ENCODE peak calls at places on chromosomes 12 and 14, in ten cellular contexts. One of them, this sample, is unnamed.

GRCh38 chr12:115632323-115632722 is 645.2 kb downstream of the MED13L start:
- DNase-seq in body of pancreas: no peak
- DNase-seq in IMR-90: peak; percentile 28
- DNase-seq in tibial nerve: no peak
- DNase-seq in ovary: no peak
- DNase-seq in tibial artery: no peak
- DNase-seq in upper lobe of left lung: no peak
- DNase-seq in pancreas: no peak
- DNase-seq in psoas muscle: no peak
- DNase-seq in neuronal stem cell: no peak
- DNase-seq in this sample: no peak

GRCh38 chr12:37672655-37673260 is 643.8 kb upstream of the ALG10B start:
- DNase-seq in tibial artery: no peak
- DNase-seq in ovary: no peak
- DNase-seq in pancreas: no peak
- DNase-seq in tibial nerve: no peak
- DNase-seq in body of pancreas: no peak
- DNase-seq in IMR-90: no peak
- DNase-seq in psoas muscle: no peak
- DNase-seq in upper lobe of left lung: no peak
- DNase-seq in neuronal stem cell: no peak
- DNase-seq in this sample: no peak

GRCh38 chr14:49975799-49976198 is 82.9 kb downstream of the ARF6 start:
- DNase-seq in upper lobe of left lung: no peak
- DNase-seq in tibial nerve: no peak
- DNase-seq in neuronal stem cell: no peak
- DNase-seq in ovary: no peak
- DNase-seq in body of pancreas: no peak
- DNase-seq in IMR-90: no peak
- DNase-seq in tibial artery: no peak
- DNase-seq in pancreas: no peak
- DNase-seq in psoas muscle: no peak
- DNase-seq in this sample: no peak

GRCh38 chr14:54102051-54102456 is 145.4 kb upstream of the BMP4 start:
- DNase-seq in psoas muscle: no peak
- DNase-seq in upper lobe of left lung: no peak
- DNase-seq in tibial nerve: no peak
- DNase-seq in pancreas: no peak
- DNase-seq in IMR-90: no peak
- DNase-seq in body of pancreas: no peak
- DNase-seq in neuronal stem cell: no peak
- DNase-seq in ovary: no peak
- DNase-seq in tibial artery: no peak
- DNase-seq in this sample: no peak

GRCh38 chr14:20332386-20332945 is 613 bp downstream of the CCNB1IP1 start:
- DNase-seq in tibial artery: no peak
- DNase-seq in pancreas: peak; percentile 26
- DNase-seq in upper lobe of left lung: no peak
- DNase-seq in tibial nerve: no peak
- DNase-seq in neuronal stem cell: no peak
- DNase-seq in psoas muscle: no peak
- DNase-seq in IMR-90: no peak
- DNase-seq in body of pancreas: peak; percentile 34
- DNase-seq in ovary: no peak
- DNase-seq in this sample: no peak

GRCh38 chr14:89417469-89418225 is 614 bp upstream of the FOXN3 start:
- DNase-seq in tibial artery: peak; percentile 63
- DNase-seq in body of pancreas: peak; percentile 57
- DNase-seq in upper lobe of left lung: no peak
- DNase-seq in tibial nerve: peak; percentile 59
- DNase-seq in ovary: peak; percentile 66
- DNase-seq in pancreas: peak; percentile 73
- DNase-seq in IMR-90: peak; percentile 33
- DNase-seq in psoas muscle: peak; percentile 81
- DNase-seq in neuronal stem cell: peak; percentile 42
- DNase-seq in this sample: peak; percentile 56

GRCh38 chr12:21773799-21774198 is 707 bp downstream of the KCNJ8 start:
- DNase-seq in neuronal stem cell: no peak
- DNase-seq in tibial nerve: no peak
- DNase-seq in psoas muscle: no peak
- DNase-seq in upper lobe of left lung: no peak
- DNase-seq in ovary: no peak
- DNase-seq in pancreas: peak; percentile 35
- DNase-seq in tibial artery: no peak
- DNase-seq in body of pancreas: no peak
- DNase-seq in IMR-90: peak; percentile 12
- DNase-seq in this sample: no peak

GRCh38 chr12:92604786-92605185 is 98.0 kb upstream of the PLEKHG7 start:
- DNase-seq in neuronal stem cell: no peak
- DNase-seq in ovary: no peak
- DNase-seq in body of pancreas: no peak
- DNase-seq in tibial nerve: no peak
- DNase-seq in IMR-90: no peak
- DNase-seq in tibial artery: no peak
- DNase-seq in pancreas: no peak
- DNase-seq in upper lobe of left lung: no peak
- DNase-seq in psoas muscle: no peak
- DNase-seq in this sample: no peak

GRCh38 chr12:3670083-3670620 is 82.8 kb downstream of the CRACR2A start:
- DNase-seq in psoas muscle: no peak
- DNase-seq in neuronal stem cell: no peak
- DNase-seq in pancreas: no peak
- DNase-seq in body of pancreas: no peak
- DNase-seq in tibial nerve: no peak
- DNase-seq in tibial artery: no peak
- DNase-seq in ovary: no peak
- DNase-seq in upper lobe of left lung: no peak
- DNase-seq in IMR-90: peak; percentile 51
- DNase-seq in this sample: no peak

GRCh38 chr14:32513571-32514009 is 184.5 kb downstream of the AKAP6 start:
- DNase-seq in neuronal stem cell: no peak
- DNase-seq in body of pancreas: no peak
- DNase-seq in tibial nerve: no peak
- DNase-seq in tibial artery: no peak
- DNase-seq in psoas muscle: no peak
- DNase-seq in pancreas: no peak
- DNase-seq in ovary: no peak
- DNase-seq in upper lobe of left lung: no peak
- DNase-seq in IMR-90: peak; percentile 15
- DNase-seq in this sample: no peak

GRCh38 chr12:58242803-58243628 is 301.6 kb downstream of the ATP23 start:
- DNase-seq in IMR-90: peak; percentile 40
- DNase-seq in body of pancreas: no peak
- DNase-seq in ovary: no peak
- DNase-seq in pancreas: no peak
- DNase-seq in neuronal stem cell: no peak
- DNase-seq in tibial artery: no peak
- DNase-seq in tibial nerve: no peak
- DNase-seq in upper lobe of left lung: no peak
- DNase-seq in psoas muscle: no peak
- DNase-seq in this sample: no peak

GRCh38 chr12:51891843-51892242 is 3.9 kb downstream of the ANKRD33 start:
- DNase-seq in tibial artery: no peak
- DNase-seq in neuronal stem cell: no peak
- DNase-seq in ovary: no peak
- DNase-seq in tibial nerve: no peak
- DNase-seq in pancreas: no peak
- DNase-seq in IMR-90: peak; percentile 31
- DNase-seq in body of pancreas: no peak
- DNase-seq in upper lobe of left lung: no peak
- DNase-seq in psoas muscle: no peak
- DNase-seq in this sample: no peak

DNA sequence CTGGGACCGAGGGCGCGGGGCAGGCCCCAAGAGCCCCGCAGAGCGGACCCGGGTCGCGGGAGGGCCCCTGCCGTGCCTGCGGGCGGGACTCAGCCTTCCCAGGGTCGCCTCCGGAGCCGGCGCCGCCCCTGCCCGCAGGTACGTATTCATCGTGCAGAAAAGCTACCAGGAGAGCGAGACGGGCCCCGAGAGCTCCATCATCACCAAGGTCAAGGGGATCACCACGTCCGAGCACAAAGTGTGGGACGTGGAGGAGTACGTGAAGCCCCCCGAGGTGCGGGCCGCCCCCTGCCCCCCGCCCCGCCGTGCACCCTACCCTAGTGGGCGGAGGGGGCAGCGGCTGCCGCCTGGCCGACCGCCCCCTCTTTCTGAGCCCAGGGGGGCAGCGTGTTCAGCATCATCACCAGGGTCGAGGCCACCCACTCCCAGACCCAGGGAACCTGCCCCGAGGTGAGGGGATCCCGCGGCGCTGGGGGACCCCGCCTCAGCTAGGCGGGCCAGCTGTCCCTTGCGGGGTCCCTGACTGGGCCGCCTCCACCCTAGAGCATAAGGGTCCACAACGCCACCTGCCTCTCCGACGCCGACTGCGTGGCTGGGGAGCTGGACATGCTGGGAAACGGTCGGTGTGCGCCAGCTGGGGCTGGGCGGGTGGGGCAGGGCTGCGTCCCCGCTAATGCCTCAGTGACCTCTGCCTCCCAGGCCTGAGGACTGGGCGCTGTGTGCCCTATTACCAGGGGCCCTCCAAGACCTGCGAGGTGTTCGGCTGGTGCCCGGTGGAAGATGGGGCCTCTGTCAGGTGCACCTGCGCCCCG is 931 bp downstream of the P2RX2 start:
- DNase-seq in pancreas: no peak
- DNase-seq in psoas muscle: peak; percentile 45
- DNase-seq in upper lobe of left lung: peak; percentile 75
- DNase-seq in neuronal stem cell: no peak
- DNase-seq in IMR-90: no peak
- DNase-seq in tibial nerve: no peak
- DNase-seq in body of pancreas: no peak
- DNase-seq in tibial artery: no peak
- DNase-seq in ovary: no peak
- DNase-seq in this sample: no peak
- H3K27me3 ChIP-seq in pancreas: peaks cover 9% of the 10 kb centered on the region
- H3K27me3 ChIP-seq in psoas muscle: no peaks in the 10 kb centered on the region
- H3K27me3 ChIP-seq in upper lobe of left lung: no peaks in the 10 kb centered on the region
- H3K27me3 ChIP-seq in neuronal stem cell: peaks cover 47% of the 10 kb centered on the region
- H3K27me3 ChIP-seq in IMR-90: peaks cover 40% of the 10 kb centered on the region
- H3K27me3 ChIP-seq in tibial nerve: peaks cover 54% of the 10 kb centered on the region
- H3K27me3 ChIP-seq in body of pancreas: no peaks in the 10 kb centered on the region
- H3K27me3 ChIP-seq in tibial artery: peaks cover 14% of the 10 kb centered on the region
- H3K27me3 ChIP-seq in ovary: peaks cover 9% of the 10 kb centered on the region
- H3K27me3 ChIP-seq in this sample: peaks cover 4% of the 10 kb centered on the region

GRCh38 chr12:117114784-117115183 is 15.6 kb upstream of the TESC start:
- DNase-seq in neuronal stem cell: no peak
- DNase-seq in tibial nerve: no peak
- DNase-seq in psoas muscle: no peak
- DNase-seq in IMR-90: no peak
- DNase-seq in upper lobe of left lung: no peak
- DNase-seq in pancreas: peak; percentile 82
- DNase-seq in body of pancreas: peak; percentile 87
- DNase-seq in ovary: no peak
- DNase-seq in tibial artery: no peak
- DNase-seq in this sample: no peak
- H3K4me3 ChIP-seq in neuronal stem cell: no peak overlapping the region
- H3K4me3 ChIP-seq in tibial nerve: no peak overlapping the region
- H3K4me3 ChIP-seq in psoas muscle: no peak overlapping the region
- H3K4me3 ChIP-seq in IMR-90: no peak overlapping the region
- H3K4me3 ChIP-seq in upper lobe of left lung: no peak overlapping the region
- H3K4me3 ChIP-seq in pancreas: no peak overlapping the region
- H3K4me3 ChIP-seq in body of pancreas: no peak overlapping the region
- H3K4me3 ChIP-seq in ovary: no peak overlapping the region
- H3K4me3 ChIP-seq in tibial artery: no peak overlapping the region
- H3K4me3 ChIP-seq in this sample: no peak overlapping the region

DNA sequence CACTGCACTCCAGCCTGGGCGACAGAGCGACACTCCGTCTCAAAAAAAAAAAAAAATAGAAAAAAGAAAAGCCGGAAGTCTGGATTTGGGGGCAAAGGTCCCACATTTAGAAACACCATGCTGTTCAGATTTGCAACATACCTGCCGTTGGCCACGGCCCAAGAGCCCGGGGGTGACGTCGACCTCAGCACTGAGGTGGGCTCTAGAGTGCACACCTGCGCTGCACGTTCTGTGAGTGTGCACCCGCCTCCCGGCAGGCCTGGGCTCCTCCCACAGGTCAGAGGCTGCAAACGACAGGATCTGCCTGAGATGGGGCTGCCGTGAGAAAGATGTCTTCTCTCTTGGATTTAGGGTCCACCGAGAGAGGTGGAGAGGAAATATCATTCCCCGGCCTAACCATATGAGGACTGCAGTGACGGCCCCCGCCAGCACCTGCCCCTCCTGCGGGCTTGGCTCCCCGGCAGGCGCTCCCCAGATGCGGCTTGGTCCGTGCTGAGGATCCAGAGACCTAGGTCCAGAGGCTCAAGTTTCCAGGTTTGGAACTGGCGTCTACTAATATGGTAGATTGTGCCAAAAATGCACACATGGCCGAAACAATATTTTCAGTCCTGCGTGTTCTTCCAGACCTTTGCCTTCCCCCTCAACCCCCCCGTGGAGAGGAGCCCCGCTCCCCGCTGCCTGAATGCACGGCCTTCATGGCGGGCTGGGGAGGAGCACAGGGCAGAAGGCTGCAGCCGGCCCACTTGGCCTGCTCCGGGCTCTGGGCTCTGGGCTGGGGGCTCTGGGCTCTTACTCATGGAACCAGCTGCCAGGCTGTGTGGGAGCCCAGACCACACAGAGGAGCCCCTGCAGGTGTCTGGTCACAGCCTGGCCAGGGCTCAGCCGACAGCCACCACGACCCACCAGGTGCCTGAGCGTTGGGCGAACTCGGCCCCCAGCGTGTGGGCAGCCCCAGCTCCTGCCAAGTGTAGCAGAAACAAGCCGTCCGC is 58.8 kb upstream of the FBRSL1 start:
- DNase-seq in tibial nerve: no peak
- DNase-seq in body of pancreas: no peak
- DNase-seq in psoas muscle: no peak
- DNase-seq in upper lobe of left lung: peak; percentile 78
- DNase-seq in pancreas: no peak
- DNase-seq in IMR-90: no peak
- DNase-seq in tibial artery: no peak
- DNase-seq in neuronal stem cell: no peak
- DNase-seq in ovary: no peak
- DNase-seq in this sample: no peak
- H3K27me3 ChIP-seq in tibial nerve: peaks cover 27% of the 10 kb centered on the region
- H3K27me3 ChIP-seq in body of pancreas: no peaks in the 10 kb centered on the region
- H3K27me3 ChIP-seq in psoas muscle: no peaks in the 10 kb centered on the region
- H3K27me3 ChIP-seq in upper lobe of left lung: no peaks in the 10 kb centered on the region
- H3K27me3 ChIP-seq in pancreas: no peaks in the 10 kb centered on the region
- H3K27me3 ChIP-seq in IMR-90: peaks cover 39% of the 10 kb centered on the region
- H3K27me3 ChIP-seq in tibial artery: no peaks in the 10 kb centered on the region
- H3K27me3 ChIP-seq in neuronal stem cell: no peaks in the 10 kb centered on the region
- H3K27me3 ChIP-seq in ovary: no peaks in the 10 kb centered on the region
- H3K27me3 ChIP-seq in this sample: no peaks in the 10 kb centered on the region

DNA sequence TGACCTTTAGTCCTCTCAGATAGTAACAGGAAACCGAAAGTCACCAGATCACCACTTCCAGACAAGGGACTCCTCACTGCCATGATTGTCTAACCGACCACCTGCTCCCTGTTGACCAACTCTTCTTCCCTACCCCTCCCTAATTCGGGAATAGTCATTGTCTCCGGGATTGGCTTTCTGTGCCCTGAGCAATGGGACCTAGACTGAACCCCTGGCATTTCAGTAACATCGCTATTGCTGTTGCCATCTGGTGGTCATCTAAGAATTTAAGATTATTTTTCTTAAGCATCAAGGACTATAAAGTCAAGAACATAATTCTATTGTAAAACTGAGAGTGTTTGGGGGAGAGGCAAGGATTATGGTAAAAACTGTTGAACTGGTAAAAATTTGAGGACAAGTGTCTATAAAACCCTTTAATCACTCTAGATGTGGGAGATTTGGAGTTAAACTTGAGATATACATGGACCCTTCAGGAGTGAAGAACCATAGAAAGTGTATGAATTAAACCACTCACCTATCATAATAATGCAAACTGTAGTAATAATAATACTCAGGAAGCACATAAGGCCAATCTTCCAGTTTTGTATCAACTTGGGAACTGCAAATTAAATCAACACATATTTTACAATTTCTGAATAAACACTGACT is 6.3 kb downstream of the CLEC2A start:
- DNase-seq in tibial artery: no peak
- DNase-seq in ovary: no peak
- DNase-seq in IMR-90: peak; percentile 41
- DNase-seq in tibial nerve: no peak
- DNase-seq in neuronal stem cell: peak; percentile 14
- DNase-seq in upper lobe of left lung: no peak
- DNase-seq in psoas muscle: no peak
- DNase-seq in pancreas: no peak
- DNase-seq in body of pancreas: no peak
- DNase-seq in this sample: peak; percentile 7
- H3K4me3 ChIP-seq in tibial artery: no peak overlapping the region
- H3K4me3 ChIP-seq in ovary: no peak overlapping the region
- H3K4me3 ChIP-seq in IMR-90: no peak overlapping the region
- H3K4me3 ChIP-seq in tibial nerve: no peak overlapping the region
- H3K4me3 ChIP-seq in neuronal stem cell: no peak overlapping the region
- H3K4me3 ChIP-seq in upper lobe of left lung: peak overlapping the region; percentile 25
- H3K4me3 ChIP-seq in psoas muscle: peak overlapping the region; percentile 33
- H3K4me3 ChIP-seq in pancreas: no peak overlapping the region
- H3K4me3 ChIP-seq in body of pancreas: no peak overlapping the region
- H3K4me3 ChIP-seq in this sample: no peak overlapping the region

This sample was measured in naive thymus-derived CD4-positive, alpha-beta T cell.